ENCODE peak calls at places on chromosomes 5 and 9, in four cellular contexts. T is A549, P is pancreas, C is fibroblast of lung. K is an unnamed sample. For H3K4me1, the result is how much of the 10 kb centered on the place peaks cover.

GRCh38 chr5:159956074-159956473 is 39.8 kb downstream of the ADRA1B start:
- DNase-seq in T (no peak), P (no peak), C (peak), K (no peak)

GRCh38 chr5:53073349-53073748 is 36.2 kb downstream of the MOCS2 start:
- DNase-seq in T (no peak), P (no peak), C (no peak), K (no peak)

GRCh38 chr9:92592946-92593860 is 57.4 kb upstream of the ECM2 start:
- DNase-seq in T (no peak), P (no peak), C (no peak), K (no peak)

GRCh38 chr5:66741394-66741793 is 145.2 kb downstream of the MAST4 start:
- DNase-seq in T (no peak), P (no peak), C (no peak), K (no peak)

GRCh38 chr9:116074658-116075057 is 78.9 kb upstream of the PAPPA start:
- DNase-seq in T (no peak), P (no peak), C (peak), K (no peak)

GRCh38 chr9:109304350-109304749 is 16.5 kb downstream of the EPB41L4B start:
- DNase-seq in T (no peak), P (no peak), C (no peak), K (no peak)

GRCh38 chr5:76456258-76456657 is 53.2 kb downstream of the IQGAP2 start:
- DNase-seq in T (no peak), P (no peak), C (no peak), K (no peak)

GRCh38 chr5:105882956-105883481 is 1787.7 kb downstream of the EFNA5 start:
- DNase-seq in T (no peak), P (no peak), C (no peak), K (no peak)

GRCh38 chr9:99606955-99607354 is 214.7 kb upstream of the NR4A3 start:
- DNase-seq in T (no peak), P (no peak), C (no peak), K (no peak)

GRCh38 chr5:36270175-36270574 is 28.4 kb upstream of the NADK2 start:
- DNase-seq in T (no peak), P (no peak), C (no peak), K (no peak)

GRCh38 chr5:14142202-14142855 is 813 bp upstream of the TRIO start:
- DNase-seq in T (no peak), P (no peak), C (peak), K (no peak)

GRCh38 chr9:84324811-84325210 is 15.7 kb downstream of the SLC28A3 start:
- DNase-seq in T (no peak), P (no peak), C (no peak), K (no peak)

GRCh38 chr9:129415954-129416651 is 204.8 kb downstream of the C9orf50 start:
- DNase-seq in T (no peak), P (no peak), C (no peak), K (peak)

GRCh38 chr5:56640763-56641406 is 174.5 kb upstream of the MAP3K1 start:
- DNase-seq in T (no peak), P (peak), C (no peak), K (peak)

GRCh38 chr5:156329197-156329611 is 2.2 kb downstream of the SGCD start:
- DNase-seq in T (no peak), P (no peak), C (no peak), K (no peak)

GRCh38 chr5:143174714-143175398 is 228.6 kb downstream of the NR3C1 start:
- DNase-seq in T (no peak), P (no peak), C (peak), K (no peak)

GRCh38 chr9:2179557-2179956 is 164.4 kb downstream of the SMARCA2 start:
- DNase-seq in T (no peak), P (no peak), C (no peak), K (no peak)

GRCh38 chr5:61333351-61334223 is 1.5 kb downstream of the ZSWIM6 start:
- DNase-seq in T (no peak), P (peak), C (no peak), K (peak)

GRCh38 chr5:128681096-128681495 is 143.1 kb upstream of the FBN2 start:
- DNase-seq in T (no peak), P (no peak), C (no peak), K (no peak)

GRCh38 chr5:14574124-14574523 is 7.5 kb upstream of the OTULINL start:
- DNase-seq in T (no peak), P (no peak), C (no peak), K (no peak)

GRCh38 chr9:93890436-93890935 is 64.7 kb downstream of the BARX1 start:
- DNase-seq in T (no peak), P (no peak), C (no peak), K (no peak)

GRCh38 chr9:123513554-123513953 is 157.6 kb downstream of the CRB2 start:
- DNase-seq in T (no peak), P (no peak), C (no peak), K (no peak)

GRCh38 chr5:110623875-110624274 is 102.6 kb downstream of the TMEM232 start:
- DNase-seq in T (no peak), P (no peak), C (peak), K (no peak)

GRCh38 chr9:14215614-14216013 is 98.3 kb downstream of the NFIB start:
- DNase-seq in T (no peak), P (no peak), C (peak), K (no peak)

GRCh38 chr5:153661897-153662296 is 171.4 kb downstream of the GRIA1 start:
- DNase-seq in T (no peak), P (no peak), C (no peak), K (no peak)

GRCh38 chr9:34665381-34666250 is 3.2 kb upstream of the CCL27 start:
- DNase-seq in T (peak), P (peak), C (peak), K (peak)

GRCh38 chr9:5485365-5486085 is 24.8 kb upstream of the PDCD1LG2 start:
- DNase-seq in T (no peak), P (no peak), C (no peak), K (no peak)

GRCh38 chr5:122202952-122203351 is 73.6 kb downstream of the ZNF474 start:
- DNase-seq in T (no peak), P (no peak), C (peak), K (no peak)

GRCh38 chr9:1219284-1219683 is 169.1 kb downstream of the DMRT2 start:
- DNase-seq in T (no peak), P (no peak), C (no peak), K (no peak)

GRCh38 chr9:72351538-72352453 is 13.2 kb downstream of the ZFAND5 start:
- DNase-seq in T (no peak), P (no peak), C (no peak), K (peak)

DNA sequence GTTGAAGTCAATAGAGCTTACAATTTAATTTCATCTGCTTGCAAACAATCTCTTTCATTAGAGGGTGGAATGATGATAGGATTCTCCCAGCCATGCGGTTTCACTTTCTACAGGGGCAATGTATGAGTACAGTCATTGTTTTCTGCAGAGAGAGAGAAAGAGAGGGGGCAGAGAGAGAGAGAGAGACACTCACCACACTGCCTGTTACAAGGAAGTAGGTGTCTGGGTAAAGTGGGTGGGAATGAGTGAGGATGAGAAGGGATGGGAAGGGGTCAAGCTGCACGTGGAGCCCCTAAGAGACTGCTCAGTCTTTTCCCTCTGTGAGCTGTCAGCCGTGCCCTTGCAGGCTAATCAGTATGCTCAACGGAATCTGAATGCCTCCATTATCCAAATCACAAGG is 454.3 kb downstream of the KDM4C start:
- DNase-seq in T (no peak), P (no peak), C (no peak), K (no peak)
- H3K27ac ChIP-seq in T (no peak), P (no peak), C (no peak), K (no peak)

DNA sequence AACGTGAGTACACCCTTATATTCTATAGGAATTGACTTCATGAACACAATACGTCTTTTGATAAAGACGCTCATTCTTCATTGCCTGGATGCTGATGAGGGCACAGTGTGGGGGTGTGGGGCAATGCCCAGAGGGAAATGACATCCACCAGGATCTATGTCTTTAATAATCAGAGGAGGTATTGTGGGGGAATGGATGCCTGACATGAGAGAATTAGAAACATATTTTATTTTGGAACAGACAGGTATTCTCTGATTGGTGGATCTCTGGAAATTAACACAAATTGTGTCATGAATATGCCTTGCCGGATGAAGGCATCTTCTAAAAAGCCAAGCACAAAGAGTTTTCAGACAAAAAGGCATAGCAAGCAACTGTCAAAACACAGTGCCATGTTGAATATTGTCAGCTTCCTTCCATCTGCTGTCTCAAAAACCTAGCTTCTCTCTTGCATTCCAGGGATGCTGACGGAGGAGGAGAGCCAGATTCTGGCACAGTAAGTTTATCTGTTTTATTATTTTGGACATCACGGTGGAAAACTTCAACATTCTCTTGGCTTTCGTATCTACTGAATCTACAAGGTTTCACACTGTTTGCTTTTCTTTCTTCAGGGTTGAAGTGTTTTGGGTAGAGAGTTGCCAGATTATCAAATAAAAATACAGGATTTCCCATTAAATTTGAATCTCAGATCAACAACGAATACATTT is 3.9 kb upstream of the C5orf58 start:
- DNase-seq in T (no peak), P (no peak), C (no peak), K (no peak)
- H3K4me1 ChIP-seq in T (under half), P (under half), C (under half), K (under half)

DNA sequence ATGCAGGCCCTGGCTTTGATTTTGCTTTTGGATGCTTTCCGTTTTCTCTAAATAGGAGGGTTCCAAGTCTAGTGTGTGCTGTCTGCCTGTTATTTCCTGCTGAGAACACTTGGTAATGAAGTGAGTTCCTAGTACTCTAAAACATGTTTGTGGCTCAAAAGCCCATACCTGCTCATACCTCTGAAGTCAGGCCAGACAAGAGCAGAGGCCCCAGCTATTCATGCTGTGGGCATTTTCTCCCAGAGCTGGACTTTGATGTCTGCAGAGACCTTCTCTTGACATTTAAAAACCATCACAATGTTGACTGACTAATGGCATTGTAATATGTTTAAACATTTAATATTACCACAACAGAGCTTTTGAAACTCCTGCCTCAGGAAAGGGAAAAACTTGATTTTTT is 211.2 kb downstream of the GOLPH3 start:
- DNase-seq in T (no peak), P (no peak), C (no peak), K (no peak)
- H3K27ac ChIP-seq in T (peak), P (no peak), C (no peak), K (no peak)

DNA sequence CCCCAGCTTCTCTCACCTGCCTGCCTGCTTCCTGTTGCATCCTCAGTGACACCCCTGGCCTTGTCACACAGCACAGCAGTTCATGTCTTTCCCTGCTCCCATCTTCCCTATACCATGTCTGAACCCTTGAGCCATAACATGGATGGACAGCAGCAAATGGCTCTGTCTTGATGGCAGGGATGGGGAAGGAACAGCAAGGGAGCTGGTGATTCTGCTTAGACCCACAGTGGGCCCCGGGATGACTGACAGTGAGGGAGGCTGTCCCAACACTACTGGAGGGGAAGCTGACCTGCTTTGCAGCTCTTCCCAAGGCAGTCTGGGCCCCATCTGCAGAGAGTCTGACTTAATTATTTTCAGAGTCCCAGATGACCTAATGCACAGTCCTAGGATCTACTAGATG is 48.2 kb downstream of the MARCHF3 start:
- DNase-seq in T (no peak), P (no peak), C (no peak), K (no peak)
- H3K4me1 ChIP-seq in T (under half), P (under half), C (under half), K (under half)

DNA sequence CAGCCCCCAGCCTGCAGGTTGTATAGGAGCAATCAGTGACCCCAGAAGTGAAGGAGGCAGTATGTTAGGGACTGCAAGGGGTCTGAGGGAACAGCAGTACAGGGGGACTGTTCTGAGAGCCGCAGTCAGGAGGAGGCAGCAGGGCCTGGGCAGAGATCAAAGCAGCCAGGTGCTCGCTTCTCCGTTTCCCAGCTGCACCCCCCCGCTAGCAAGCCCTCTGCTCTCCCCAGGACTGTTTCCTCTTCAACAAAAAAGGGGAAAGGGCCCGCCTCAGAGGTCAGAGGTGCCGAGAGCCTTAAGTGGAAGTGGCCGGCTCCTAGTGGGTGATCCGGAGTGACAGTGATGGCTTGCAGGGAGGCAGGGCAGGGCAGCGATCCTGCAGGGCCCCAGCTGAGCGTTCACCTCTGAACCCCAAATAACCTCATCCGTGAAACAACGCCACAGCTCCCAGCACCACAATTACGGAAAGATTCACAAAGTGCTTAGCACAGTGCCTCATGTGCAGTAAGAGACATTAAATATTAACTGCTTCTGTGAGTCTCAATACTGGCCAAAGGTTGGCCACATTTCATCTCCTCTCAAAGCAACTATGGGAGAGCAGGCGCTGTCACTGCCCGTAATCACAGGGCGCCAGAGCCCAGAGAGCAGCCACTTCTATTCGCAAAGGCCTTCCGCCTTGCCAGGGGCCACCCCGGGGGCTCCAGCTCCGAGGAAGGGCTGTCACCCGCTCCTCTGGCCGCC is 8.0 kb downstream of the CLPTM1L start:
- DNase-seq in T (no peak), P (peak), C (no peak), K (no peak)
- H3K27ac ChIP-seq in T (no peak), P (no peak), C (no peak), K (no peak)

GRCh38 chr5:179614745-179615144 is 8.7 kb downstream of the HNRNPH1 start:
- DNase-seq in T (no peak), P (peak), C (no peak), K (no peak)
- H3K4me1 ChIP-seq in T (half or more), P (under half), C (under half), K (under half)

GRCh38 chr5:78638973-78639669 is 9.5 kb downstream of the LHFPL2 start:
- DNase-seq in T (no peak), P (no peak), C (no peak), K (no peak)
- H3K27ac ChIP-seq in T (peak), P (peak), C (peak), K (peak)

DNA sequence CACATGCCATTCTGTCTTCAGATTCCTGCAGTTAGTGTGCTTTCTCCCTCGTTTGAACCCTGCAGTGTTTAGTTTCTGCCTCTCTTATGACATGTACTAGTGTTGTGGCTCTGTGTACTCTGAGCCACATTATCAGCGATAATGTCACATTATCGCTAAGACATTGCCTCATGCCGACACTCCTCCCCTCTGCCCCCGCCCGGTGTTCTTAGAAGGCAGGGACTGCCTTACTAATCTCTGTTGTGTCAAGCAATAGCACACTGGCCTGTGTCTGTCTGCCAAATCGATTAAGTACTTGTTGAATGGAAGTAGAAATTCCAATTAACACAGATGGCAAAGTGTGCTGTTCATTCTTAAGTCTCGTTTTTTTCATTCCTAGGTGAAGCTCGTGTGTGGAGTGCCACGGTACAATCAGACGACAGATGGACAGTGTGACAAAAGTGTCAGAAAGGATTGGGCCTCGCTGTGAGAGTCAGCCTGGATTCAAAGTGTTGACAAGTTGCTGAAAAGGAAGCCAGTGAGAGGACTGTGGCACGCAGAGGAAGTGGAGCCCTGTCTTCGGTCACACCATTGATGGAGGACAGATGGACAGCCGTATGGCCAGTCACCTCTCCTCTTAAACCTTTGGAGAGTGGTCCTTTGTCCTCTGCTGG is 10.5 kb downstream of the PIK3R1 start:
- DNase-seq in T (no peak), P (no peak), C (no peak), K (peak)
- H3K4me1 ChIP-seq in T (under half), P (under half), C (under half), K (under half)

GRCh38 chr9:107175826-107176500 is 107.1 kb upstream of the RAD23B start:
- DNase-seq in T (no peak), P (no peak), C (no peak), K (peak)
- H3K27ac ChIP-seq in T (no peak), P (no peak), C (no peak), K (peak)

GRCh38 chr5:144187699-144188294 is 17.1 kb downstream of the KCTD16 start:
- DNase-seq in T (peak), P (no peak), C (peak), K (peak)
- H3K4me1 ChIP-seq in T (half or more), P (under half), C (under half), K (under half)

K was measured in right cardiac atrium.